ENCODE peak calls at places on chromosomes 1 and 21, in five cellular contexts. One of them, this sample, is unnamed. For H3K4me1, the result is how much of the 10 kb centered on the place peaks cover.

GRCh38 chr1:83999316-83999819 is 436 bp upstream of the TTLL7 start:
- DNase-seq in PC-9: peak
- DNase-seq in HAP-1: peak
- DNase-seq in CD8-positive, alpha-beta memory T cell: no peak
- DNase-seq in esophagus muscularis mucosa: no peak
- DNase-seq in this sample: peak

GRCh38 chr1:93111065-93111464 is 32.0 kb downstream of the MTF2 start:
- DNase-seq in HAP-1: no peak
- DNase-seq in esophagus muscularis mucosa: no peak
- DNase-seq in CD8-positive, alpha-beta memory T cell: no peak
- DNase-seq in PC-9: no peak
- DNase-seq in this sample: no peak

GRCh38 chr1:171254859-171255258 is 6.6 kb downstream of the FMO1 start:
- DNase-seq in PC-9: no peak
- DNase-seq in CD8-positive, alpha-beta memory T cell: no peak
- DNase-seq in esophagus muscularis mucosa: no peak
- DNase-seq in HAP-1: no peak
- DNase-seq in this sample: no peak

GRCh38 chr1:176033879-176034278 is 173.2 kb downstream of the COP1 start:
- DNase-seq in CD8-positive, alpha-beta memory T cell: no peak
- DNase-seq in HAP-1: no peak
- DNase-seq in PC-9: no peak
- DNase-seq in esophagus muscularis mucosa: no peak
- DNase-seq in this sample: no peak

GRCh38 chr21:25733859-25734653 is 648 bp downstream of the ATP5PF start:
- DNase-seq in CD8-positive, alpha-beta memory T cell: peak
- DNase-seq in esophagus muscularis mucosa: no peak
- DNase-seq in PC-9: no peak
- DNase-seq in HAP-1: peak
- DNase-seq in this sample: no peak

GRCh38 chr1:7334475-7335035 is 436.5 kb upstream of the VAMP3 start:
- DNase-seq in PC-9: no peak
- DNase-seq in CD8-positive, alpha-beta memory T cell: no peak
- DNase-seq in HAP-1: no peak
- DNase-seq in esophagus muscularis mucosa: no peak
- DNase-seq in this sample: no peak

GRCh38 chr21:20662523-20662922 is 335.7 kb upstream of the NCAM2 start:
- DNase-seq in PC-9: no peak
- DNase-seq in HAP-1: peak
- DNase-seq in CD8-positive, alpha-beta memory T cell: no peak
- DNase-seq in esophagus muscularis mucosa: no peak
- DNase-seq in this sample: no peak

GRCh38 chr21:16794944-16795343 is 717.9 kb upstream of the CXADR start:
- DNase-seq in CD8-positive, alpha-beta memory T cell: no peak
- DNase-seq in PC-9: peak
- DNase-seq in HAP-1: no peak
- DNase-seq in esophagus muscularis mucosa: no peak
- DNase-seq in this sample: no peak

GRCh38 chr1:30609336-30610280 is 113.8 kb downstream of the MATN1 start:
- DNase-seq in esophagus muscularis mucosa: no peak
- DNase-seq in HAP-1: no peak
- DNase-seq in CD8-positive, alpha-beta memory T cell: no peak
- DNase-seq in PC-9: no peak
- DNase-seq in this sample: no peak

GRCh38 chr1:205248793-205249601 is 21.3 kb downstream of the TMCC2 start:
- DNase-seq in PC-9: no peak
- DNase-seq in CD8-positive, alpha-beta memory T cell: no peak
- DNase-seq in esophagus muscularis mucosa: no peak
- DNase-seq in HAP-1: no peak
- DNase-seq in this sample: peak

GRCh38 chr1:8408151-8408839 is 90.4 kb downstream of the SLC45A1 start:
- DNase-seq in HAP-1: peak
- DNase-seq in esophagus muscularis mucosa: peak
- DNase-seq in CD8-positive, alpha-beta memory T cell: no peak
- DNase-seq in PC-9: no peak
- DNase-seq in this sample: no peak

GRCh38 chr1:12458571-12458970 is 159.4 kb downstream of the DHRS3 start:
- DNase-seq in HAP-1: no peak
- DNase-seq in PC-9: no peak
- DNase-seq in CD8-positive, alpha-beta memory T cell: no peak
- DNase-seq in esophagus muscularis mucosa: no peak
- DNase-seq in this sample: no peak

GRCh38 chr1:114219247-114219872 is 65.7 kb upstream of the SYT6 start:
- DNase-seq in CD8-positive, alpha-beta memory T cell: no peak
- DNase-seq in HAP-1: no peak
- DNase-seq in esophagus muscularis mucosa: no peak
- DNase-seq in PC-9: no peak
- DNase-seq in this sample: no peak

GRCh38 chr21:45330075-45330781 is 42.5 kb upstream of the POFUT2 start:
- DNase-seq in HAP-1: no peak
- DNase-seq in CD8-positive, alpha-beta memory T cell: no peak
- DNase-seq in esophagus muscularis mucosa: no peak
- DNase-seq in PC-9: peak
- DNase-seq in this sample: peak

GRCh38 chr1:226355679-226356583 is 47.0 kb upstream of the LIN9 start:
- DNase-seq in CD8-positive, alpha-beta memory T cell: no peak
- DNase-seq in HAP-1: no peak
- DNase-seq in esophagus muscularis mucosa: no peak
- DNase-seq in PC-9: no peak
- DNase-seq in this sample: no peak

GRCh38 chr1:65221638-65222421 is 73.8 kb downstream of the AK4 start:
- DNase-seq in PC-9: no peak
- DNase-seq in esophagus muscularis mucosa: peak
- DNase-seq in HAP-1: no peak
- DNase-seq in CD8-positive, alpha-beta memory T cell: no peak
- DNase-seq in this sample: no peak

GRCh38 chr1:55402676-55403464 is 187.7 kb upstream of the USP24 start:
- DNase-seq in CD8-positive, alpha-beta memory T cell: no peak
- DNase-seq in PC-9: no peak
- DNase-seq in HAP-1: no peak
- DNase-seq in esophagus muscularis mucosa: peak
- DNase-seq in this sample: no peak

GRCh38 chr1:221741364-221741970 is 422 bp downstream of the DUSP10 start:
- DNase-seq in CD8-positive, alpha-beta memory T cell: peak
- DNase-seq in HAP-1: peak
- DNase-seq in PC-9: no peak
- DNase-seq in esophagus muscularis mucosa: no peak
- DNase-seq in this sample: peak

GRCh38 chr1:55970711-55971110 is 608.7 kb downstream of the PLPP3 start:
- DNase-seq in esophagus muscularis mucosa: no peak
- DNase-seq in HAP-1: no peak
- DNase-seq in CD8-positive, alpha-beta memory T cell: no peak
- DNase-seq in PC-9: no peak
- DNase-seq in this sample: no peak

GRCh38 chr1:201553496-201554166 is 14.7 kb downstream of the NAV1 start:
- DNase-seq in CD8-positive, alpha-beta memory T cell: no peak
- DNase-seq in esophagus muscularis mucosa: no peak
- DNase-seq in PC-9: no peak
- DNase-seq in HAP-1: no peak
- DNase-seq in this sample: no peak

GRCh38 chr1:182098301-182098700 is 36.8 kb upstream of the ZNF648 start:
- DNase-seq in PC-9: no peak
- DNase-seq in HAP-1: no peak
- DNase-seq in CD8-positive, alpha-beta memory T cell: no peak
- DNase-seq in esophagus muscularis mucosa: no peak
- DNase-seq in this sample: no peak

GRCh38 chr1:214213136-214213535 is 67.8 kb upstream of the SMYD2 start:
- DNase-seq in HAP-1: no peak
- DNase-seq in esophagus muscularis mucosa: no peak
- DNase-seq in CD8-positive, alpha-beta memory T cell: no peak
- DNase-seq in PC-9: peak
- DNase-seq in this sample: no peak

GRCh38 chr1:69846267-69846666 is 278.5 kb downstream of the LRRC7 start:
- DNase-seq in esophagus muscularis mucosa: no peak
- DNase-seq in CD8-positive, alpha-beta memory T cell: no peak
- DNase-seq in PC-9: no peak
- DNase-seq in HAP-1: no peak
- DNase-seq in this sample: no peak

GRCh38 chr1:113101588-113101987 is 28.6 kb downstream of the LRIG2 start:
- DNase-seq in CD8-positive, alpha-beta memory T cell: no peak
- DNase-seq in esophagus muscularis mucosa: no peak
- DNase-seq in HAP-1: no peak
- DNase-seq in PC-9: no peak
- DNase-seq in this sample: no peak

GRCh38 chr1:81296584-81296983 is 504.1 kb upstream of the ADGRL2 start:
- DNase-seq in HAP-1: no peak
- DNase-seq in CD8-positive, alpha-beta memory T cell: no peak
- DNase-seq in PC-9: no peak
- DNase-seq in esophagus muscularis mucosa: no peak
- DNase-seq in this sample: no peak

GRCh38 chr1:156657161-156657970 is 15.4 kb downstream of the BCAN start:
- DNase-seq in CD8-positive, alpha-beta memory T cell: peak
- DNase-seq in PC-9: no peak
- DNase-seq in esophagus muscularis mucosa: no peak
- DNase-seq in HAP-1: peak
- DNase-seq in this sample: peak

GRCh38 chr1:168897249-168897648 is 168.2 kb upstream of the DPT start:
- DNase-seq in HAP-1: no peak
- DNase-seq in PC-9: no peak
- DNase-seq in esophagus muscularis mucosa: no peak
- DNase-seq in CD8-positive, alpha-beta memory T cell: no peak
- DNase-seq in this sample: no peak

GRCh38 chr1:241499910-241500309 is 19.6 kb downstream of the FH start:
- DNase-seq in esophagus muscularis mucosa: no peak
- DNase-seq in CD8-positive, alpha-beta memory T cell: no peak
- DNase-seq in PC-9: no peak
- DNase-seq in HAP-1: no peak
- DNase-seq in this sample: no peak

GRCh38 chr1:6181347-6181770 is 1.2 kb upstream of the CHD5 start:
- DNase-seq in PC-9: no peak
- DNase-seq in CD8-positive, alpha-beta memory T cell: no peak
- DNase-seq in HAP-1: no peak
- DNase-seq in esophagus muscularis mucosa: no peak
- DNase-seq in this sample: no peak

GRCh38 chr1:61005572-61006386 is 76.6 kb upstream of the NFIA start:
- DNase-seq in CD8-positive, alpha-beta memory T cell: no peak
- DNase-seq in esophagus muscularis mucosa: no peak
- DNase-seq in HAP-1: no peak
- DNase-seq in PC-9: no peak
- DNase-seq in this sample: no peak

GRCh38 chr1:61853545-61853944 is 111.3 kb downstream of the PATJ start:
- DNase-seq in CD8-positive, alpha-beta memory T cell: no peak
- DNase-seq in esophagus muscularis mucosa: no peak
- DNase-seq in PC-9: no peak
- DNase-seq in HAP-1: no peak
- DNase-seq in this sample: no peak

DNA sequence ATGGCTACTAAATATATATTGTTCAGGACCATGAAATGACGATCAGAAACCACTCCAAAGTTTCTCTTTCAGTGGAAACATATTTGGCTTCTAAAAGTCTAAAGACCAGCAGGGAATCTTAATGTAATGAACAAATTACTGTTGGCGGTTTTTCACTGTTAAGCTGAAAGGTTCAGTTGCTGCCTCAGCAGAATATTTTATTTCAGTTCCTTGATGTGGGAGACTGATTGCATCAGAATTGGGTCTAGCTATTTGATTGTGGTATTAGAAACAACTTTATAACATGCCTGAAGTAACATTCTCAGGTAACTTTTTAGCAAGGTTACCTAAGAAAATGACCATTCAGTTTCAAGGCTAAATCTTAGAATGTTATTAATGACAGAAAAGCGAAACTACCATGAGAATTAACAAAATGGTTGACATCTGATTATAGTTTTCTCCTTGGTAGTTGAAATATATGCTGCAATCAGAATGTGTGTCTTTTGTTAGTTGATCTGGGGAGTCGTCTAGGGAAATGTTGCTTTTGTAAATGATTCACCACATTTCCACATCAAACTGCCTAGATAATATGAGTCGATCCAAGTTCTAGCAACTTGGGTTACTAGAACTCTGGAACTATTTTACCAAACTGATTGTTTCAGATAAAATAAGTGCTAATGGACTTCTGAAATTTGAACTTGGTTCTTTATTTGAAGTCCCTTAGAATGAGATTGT is 200.4 kb downstream of the HMCN1 start:
- DNase-seq in HAP-1: no peak
- DNase-seq in esophagus muscularis mucosa: no peak
- DNase-seq in CD8-positive, alpha-beta memory T cell: no peak
- DNase-seq in PC-9: no peak
- DNase-seq in this sample: no peak
- H3K4me1 ChIP-seq in HAP-1: under half
- H3K4me1 ChIP-seq in esophagus muscularis mucosa: under half
- H3K4me1 ChIP-seq in CD8-positive, alpha-beta memory T cell: under half
- H3K4me1 ChIP-seq in PC-9: under half
- H3K4me1 ChIP-seq in this sample: under half

GRCh38 chr1:159949891-159950480 is 4.1 kb downstream of the SLAMF9 start:
- DNase-seq in CD8-positive, alpha-beta memory T cell: no peak
- DNase-seq in PC-9: no peak
- DNase-seq in esophagus muscularis mucosa: no peak
- DNase-seq in HAP-1: no peak
- DNase-seq in this sample: no peak
- H3K4me1 ChIP-seq in CD8-positive, alpha-beta memory T cell: under half
- H3K4me1 ChIP-seq in PC-9: under half
- H3K4me1 ChIP-seq in esophagus muscularis mucosa: under half
- H3K4me1 ChIP-seq in HAP-1: under half
- H3K4me1 ChIP-seq in this sample: under half

GRCh38 chr1:67624680-67625079 is 60.3 kb upstream of the GADD45A start:
- DNase-seq in PC-9: no peak
- DNase-seq in HAP-1: no peak
- DNase-seq in CD8-positive, alpha-beta memory T cell: no peak
- DNase-seq in esophagus muscularis mucosa: peak
- DNase-seq in this sample: no peak
- H3K4me1 ChIP-seq in PC-9: under half
- H3K4me1 ChIP-seq in HAP-1: under half
- H3K4me1 ChIP-seq in CD8-positive, alpha-beta memory T cell: under half
- H3K4me1 ChIP-seq in esophagus muscularis mucosa: under half
- H3K4me1 ChIP-seq in this sample: under half

GRCh38 chr1:109787845-109788605 is 24.3 kb upstream of the EPS8L3 start:
- DNase-seq in CD8-positive, alpha-beta memory T cell: no peak
- DNase-seq in HAP-1: no peak
- DNase-seq in PC-9: no peak
- DNase-seq in esophagus muscularis mucosa: no peak
- DNase-seq in this sample: peak
- H3K4me1 ChIP-seq in CD8-positive, alpha-beta memory T cell: under half
- H3K4me1 ChIP-seq in HAP-1: under half
- H3K4me1 ChIP-seq in PC-9: half or more
- H3K4me1 ChIP-seq in esophagus muscularis mucosa: half or more
- H3K4me1 ChIP-seq in this sample: half or more

This sample was measured in lower lobe of right lung.